ENCODE peak calls at places on chromosomes 13 and 19, in nine cellular contexts. Z is psoas muscle; H is substantia nigra; V is lower leg skin; P is anterior cingulate cortex; X is stimulated activated CD4-positive, alpha-beta T cell treated with anti-CD3 and anti-CD28 coated beads, Interleukin-2, amount 100 ng/mL, for 48 hours; W is NCI-H345; S is stimulated activated CD8-positive, alpha-beta memory T cell treated with anti-CD3 and anti-CD28 coated beads, Interleukin-12 subunit alpha, Interleukin-12 subunit beta, amount 100 ng/mL, for 1 hour; F is cardiac muscle cell. Y is an unnamed sample.

GRCh38 chr13:75715598-75716523 is 79.7 kb downstream of the LMO7 start:
- DNase-seq in Z (no peak), H (no peak), V (no peak), P (no peak), X (no peak), W (no peak), S (no peak), F (peak), Y (no peak)

GRCh38 chr13:42574011-42574410 is at the start of gene TNFSF11:
- DNase-seq in Z (no peak), H (no peak), V (no peak), P (no peak), X (peak), W (no peak), S (no peak), F (peak), Y (no peak)

GRCh38 chr19:35211545-35212230 is 16.9 kb downstream of the FAM187B start:
- DNase-seq in Z (peak), H (no peak), V (peak), P (no peak), X (no peak), W (no peak), S (peak), F (no peak), Y (no peak)

GRCh38 chr19:42422576-42423461 is 4.4 kb downstream of the LIPE start:
- DNase-seq in Z (no peak), H (peak), V (no peak), P (no peak), X (peak), W (peak), S (peak), F (no peak), Y (peak)

GRCh38 chr13:62309904-62310303 is 894.3 kb upstream of the PCDH20 start:
- DNase-seq in Z (no peak), H (no peak), V (no peak), P (no peak), X (no peak), W (peak), S (no peak), F (no peak), Y (no peak)

GRCh38 chr19:46134527-46134926 is 10.0 kb upstream of the IGFL3 start:
- DNase-seq in Z (no peak), H (no peak), V (no peak), P (no peak), X (no peak), W (peak), S (no peak), F (peak), Y (no peak)

GRCh38 chr13:29902632-29903305 is 52.4 kb upstream of the UBL3 start:
- DNase-seq in Z (no peak), H (no peak), V (no peak), P (no peak), X (no peak), W (no peak), S (no peak), F (peak), Y (no peak)

GRCh38 chr13:23715762-23716235 is 145.6 kb downstream of the TNFRSF19 start:
- DNase-seq in Z (no peak), H (no peak), V (no peak), P (no peak), X (no peak), W (peak), S (no peak), F (no peak), Y (no peak)

GRCh38 chr13:20940083-20940482 is 37.5 kb upstream of the XPO4 start:
- DNase-seq in Z (no peak), H (no peak), V (no peak), P (no peak), X (no peak), W (no peak), S (no peak), F (peak), Y (no peak)

GRCh38 chr19:38805180-38805579 is 7.6 kb downstream of the LGALS4 start:
- DNase-seq in Z (no peak), H (no peak), V (no peak), P (no peak), X (no peak), W (no peak), S (no peak), F (no peak), Y (no peak)

GRCh38 chr19:8097681-8098567 is 45.4 kb downstream of the CCL25 start:
- DNase-seq in Z (no peak), H (no peak), V (no peak), P (no peak), X (no peak), W (no peak), S (no peak), F (no peak), Y (no peak)

GRCh38 chr19:13959962-13960862 is 7.9 kb downstream of the DCAF15 start:
- DNase-seq in Z (no peak), H (no peak), V (no peak), P (no peak), X (no peak), W (no peak), S (no peak), F (no peak), Y (no peak)

GRCh38 chr19:55620951-55621672 is 3.3 kb downstream of the ZNF784 start:
- DNase-seq in Z (no peak), H (no peak), V (no peak), P (no peak), X (no peak), W (no peak), S (no peak), F (no peak), Y (no peak)

GRCh38 chr19:19107663-19108062 is 30.6 kb downstream of the TMEM161A start:
- DNase-seq in Z (no peak), H (no peak), V (no peak), P (no peak), X (no peak), W (no peak), S (no peak), F (no peak), Y (no peak)

GRCh38 chr19:6577410-6578125 is 13.4 kb downstream of the CD70 start:
- DNase-seq in Z (no peak), H (no peak), V (no peak), P (no peak), X (no peak), W (no peak), S (no peak), F (no peak), Y (no peak)

GRCh38 chr13:23160241-23161175 is 20.3 kb upstream of the SGCG start:
- DNase-seq in Z (peak), H (no peak), V (no peak), P (no peak), X (no peak), W (peak), S (no peak), F (peak), Y (no peak)

GRCh38 chr13:108859202-108860012 is 230.0 kb downstream of the MYO16 start:
- DNase-seq in Z (no peak), H (no peak), V (no peak), P (no peak), X (no peak), W (no peak), S (no peak), F (peak), Y (no peak)

GRCh38 chr13:98410591-98410990 is 166.3 kb downstream of the STK24 start:
- DNase-seq in Z (no peak), H (no peak), V (no peak), P (no peak), X (no peak), W (no peak), S (no peak), F (no peak), Y (no peak)

GRCh38 chr19:49133621-49134454 is 14.5 kb downstream of the PPFIA3 start:
- DNase-seq in Z (peak), H (no peak), V (peak), P (no peak), X (peak), W (peak), S (no peak), F (peak), Y (no peak)